ENCODE peak calls at places on chromosomes 11 and 22, in four cellular contexts. L, F, D and C are unnamed samples.

GRCh38 chr11:78419327-78419726 is 1.7 kb upstream of the GAB2 start:
- DNase-seq in L (peak), F (peak), D (peak), C (no peak)

GRCh38 chr11:64152841-64153691 is 12.8 kb downstream of the MACROD1 start:
- DNase-seq in L (peak), F (peak), D (peak), C (peak)

GRCh38 chr22:27124336-27125023 is 467.1 kb downstream of the MIAT start:
- DNase-seq in L (no peak), F (no peak), D (no peak), C (no peak)

GRCh38 chr11:128251140-128251539 is 336.2 kb downstream of the ETS1 start:
- DNase-seq in L (no peak), F (no peak), D (peak), C (no peak)

GRCh38 chr11:112625816-112626215 is 335.4 kb upstream of the NCAM1 start:
- DNase-seq in L (no peak), F (no peak), D (no peak), C (no peak)

GRCh38 chr11:131425285-131425684 is 54.9 kb downstream of the NTM start:
- DNase-seq in L (no peak), F (no peak), D (no peak), C (no peak)

GRCh38 chr11:67301313-67301921 is 1.9 kb upstream of the SSH3 start:
- DNase-seq in L (peak), F (no peak), D (no peak), C (no peak)

GRCh38 chr11:117884994-117885393 is 8.5 kb upstream of the FXYD6 start:
- DNase-seq in L (no peak), F (peak), D (peak), C (no peak)

GRCh38 chr11:57100638-57101312 is 81.0 kb upstream of the LRRC55 start:
- DNase-seq in L (no peak), F (no peak), D (no peak), C (no peak)

GRCh38 chr11:1534682-1535081 is 37.4 kb downstream of the DUSP8 start:
- DNase-seq in L (no peak), F (no peak), D (no peak), C (no peak)

GRCh38 chr22:30754971-30755759 is 60.5 kb downstream of the OSBP2 start:
- DNase-seq in L (peak), F (peak), D (peak), C (peak)

GRCh38 chr22:46070722-46071450 is 79.4 kb upstream of the PPARA start:
- DNase-seq in L (peak), F (peak), D (peak), C (peak)

GRCh38 chr22:35598396-35598710 is 18.8 kb downstream of the MB start:
- DNase-seq in L (no peak), F (no peak), D (no peak), C (no peak)

GRCh38 chr11:109791337-109791736 is 301.9 kb upstream of the ZC3H12C start:
- DNase-seq in L (no peak), F (no peak), D (no peak), C (no peak)

GRCh38 chr22:47134222-47134621 is 371.8 kb downstream of the TBC1D22A start:
- DNase-seq in L (no peak), F (no peak), D (no peak), C (no peak)

GRCh38 chr11:111414267-111414931 is 35.3 kb upstream of the POU2AF1 start:
- DNase-seq in L (no peak), F (no peak), D (no peak), C (peak)

GRCh38 chr11:125916683-125917337 is 12.5 kb downstream of the DDX25 start:
- DNase-seq in L (no peak), F (no peak), D (no peak), C (no peak)

GRCh38 chr22:36355362-36355761 is 32.4 kb downstream of the MYH9 start:
- DNase-seq in L (no peak), F (no peak), D (no peak), C (peak)

GRCh38 chr11:117384045-117384444 is 56.4 kb downstream of the CEP164 start:
- DNase-seq in L (no peak), F (peak), D (peak), C (no peak)

GRCh38 chr22:46596032-46596441 is 24.1 kb upstream of the GRAMD4 start:
- DNase-seq in L (no peak), F (no peak), D (peak), C (no peak)

GRCh38 chr11:28767574-28767973 is 659.4 kb downstream of the METTL15 start:
- DNase-seq in L (no peak), F (no peak), D (peak), C (no peak)

GRCh38 chr22:47286590-47286989 is 524.1 kb downstream of the TBC1D22A start:
- DNase-seq in L (no peak), F (no peak), D (no peak), C (no peak)

GRCh38 chr11:2444301-2445106 is at the start of the genes KCNQ1 and TRPM5:
- DNase-seq in L (peak), F (no peak), D (no peak), C (peak)

GRCh38 chr11:31542862-31543261 is 33.3 kb downstream of the ELP4 start:
- DNase-seq in L (no peak), F (no peak), D (no peak), C (no peak)

GRCh38 chr11:2987881-2988280 is 4.2 kb downstream of the NAP1L4 start:
- DNase-seq in L (no peak), F (no peak), D (no peak), C (peak)

GRCh38 chr11:67311051-67311555 is 7.8 kb downstream of the SSH3 start:
- DNase-seq in L (no peak), F (no peak), D (no peak), C (no peak)

GRCh38 chr11:106695506-106695905 is 322.8 kb downstream of the GUCY1A2 start:
- DNase-seq in L (no peak), F (peak), D (peak), C (no peak)

GRCh38 chr11:16812274-16812673 is 73.8 kb downstream of the C11orf58 start:
- DNase-seq in L (no peak), F (no peak), D (no peak), C (no peak)

GRCh38 chr11:132914600-132914999 is 617.7 kb downstream of the OPCML start:
- DNase-seq in L (no peak), F (no peak), D (no peak), C (no peak)

GRCh38 chr11:1667906-1668305 is 29.1 kb upstream of the KRTAP5-6 start:
- DNase-seq in L (no peak), F (no peak), D (no peak), C (no peak)

GRCh38 chr22:38353142-38353629 is 36.0 kb upstream of the CSNK1E start:
- DNase-seq in L (peak), F (peak), D (peak), C (peak)

GRCh38 chr11:12085371-12086251 is 24.8 kb upstream of the MICAL2 start:
- DNase-seq in L (no peak), F (no peak), D (peak), C (no peak)
- H3K27ac ChIP-seq in L (peak), F (peak), D (peak), C (no peak)

GRCh38 chr11:122559734-122560382 is 95.7 kb upstream of the UBASH3B start:
- DNase-seq in L (no peak), F (no peak), D (no peak), C (no peak)

DNA sequence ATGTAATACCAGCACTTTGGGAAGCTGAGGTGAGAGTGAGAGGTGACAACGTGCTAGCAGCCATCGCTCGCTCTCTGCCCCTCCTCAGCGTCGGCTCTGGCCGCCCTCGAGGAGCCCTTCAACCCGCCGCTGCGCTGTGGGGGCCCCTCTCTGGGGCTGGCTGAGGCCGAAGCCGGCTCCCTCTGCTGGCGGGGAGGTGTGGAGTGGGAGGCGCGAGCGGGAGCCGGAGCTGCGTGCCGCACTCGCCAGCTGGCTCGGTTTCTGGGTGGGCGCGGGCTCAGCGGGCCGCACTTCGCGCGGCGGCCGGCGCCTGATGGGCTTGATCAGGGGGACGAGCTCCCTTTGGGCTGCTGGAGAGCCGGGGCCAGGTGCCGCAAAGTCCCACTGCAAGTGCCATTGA is 98.9 kb upstream of the UBASH3B start:
- DNase-seq in L (no peak), F (no peak), D (no peak), C (peak)
- H3K4me3 ChIP-seq in L (peak), F (no peak), D (peak), C (peak)

GRCh38 chr11:46445192-46445591 is 53.6 kb upstream of the CHRM4 start:
- DNase-seq in L (no peak), F (no peak), D (no peak), C (no peak)

GRCh38 chr11:46446343-46446751 is 54.8 kb upstream of the CHRM4 start:
- DNase-seq in L (no peak), F (no peak), D (peak), C (no peak)

GRCh38 chr11:46447544-46447943 is 56.0 kb upstream of the CHRM4 start:
- DNase-seq in L (no peak), F (no peak), D (no peak), C (no peak)

GRCh38 chr11:46444305-46444704 is 52.7 kb upstream of the CHRM4 start:
- DNase-seq in L (no peak), F (no peak), D (no peak), C (no peak)

DNA sequence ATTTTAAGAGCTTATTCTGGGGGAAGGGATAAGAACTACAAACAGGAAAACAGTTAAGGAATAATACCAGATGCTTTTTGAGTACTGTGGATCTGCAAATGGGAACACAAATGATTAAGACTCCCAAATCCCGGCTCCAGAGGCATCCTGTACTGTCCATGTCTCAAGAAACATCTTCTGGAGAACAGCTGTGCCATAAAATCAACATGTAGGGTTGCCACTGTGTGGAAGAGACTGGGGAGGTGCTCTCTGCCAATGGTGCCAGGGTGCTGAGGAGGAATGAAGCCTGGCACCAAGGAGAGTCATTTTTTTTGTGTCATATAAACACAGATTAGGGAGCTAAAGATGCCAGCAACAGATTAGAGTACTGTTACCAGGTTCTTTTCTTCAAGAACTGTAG is 54.3 kb upstream of the CHRM4 start:
- DNase-seq in L (no peak), F (no peak), D (no peak), C (no peak)
- H3K27ac ChIP-seq in L (no peak), F (no peak), D (no peak), C (no peak)

GRCh38 chr22:20207277-20208025 is 56.6 kb upstream of the CCDC188 start:
- DNase-seq in L (no peak), F (no peak), D (no peak), C (no peak)
- H3K4me3 ChIP-seq in L (peak), F (peak), D (peak), C (peak)

DNA sequence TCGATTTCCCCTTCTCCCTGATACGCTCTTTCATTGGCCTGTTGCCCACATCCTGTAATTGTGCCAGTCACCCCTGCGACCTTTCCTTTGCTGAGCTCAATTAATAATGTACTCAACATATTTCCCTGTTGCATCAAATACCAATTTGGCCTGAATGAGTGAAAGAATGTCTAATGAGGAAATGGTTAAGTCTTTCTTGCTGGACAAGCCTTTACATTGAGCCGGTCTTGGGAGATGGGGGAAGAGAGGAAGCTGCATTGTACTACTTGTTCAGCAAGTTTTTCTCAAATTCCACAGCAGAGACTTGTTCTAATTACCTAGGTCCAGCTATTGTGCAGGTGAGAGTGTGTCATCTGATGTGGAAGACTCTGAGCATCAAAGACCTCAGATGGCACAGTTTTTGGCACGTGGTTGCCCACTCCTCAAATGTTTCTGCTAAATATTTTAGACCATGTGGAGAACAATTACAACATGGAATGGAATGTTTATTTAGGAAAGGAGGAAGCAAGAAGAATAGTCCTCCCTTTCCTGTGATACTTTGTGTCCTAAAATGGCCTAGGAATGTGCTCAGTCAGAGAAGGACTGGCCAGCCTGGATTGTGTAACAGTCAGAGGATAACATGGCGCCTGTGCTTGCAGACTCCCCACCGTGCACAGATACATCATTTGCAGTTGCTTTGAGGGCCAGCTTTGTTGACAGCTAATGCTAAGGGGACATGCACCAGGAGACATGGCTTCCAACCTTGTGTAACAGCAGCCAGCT is 129.5 kb upstream of the E2F8 start:
- DNase-seq in L (no peak), F (no peak), D (peak), C (no peak)
- H3K27ac ChIP-seq in L (peak), F (no peak), D (no peak), C (no peak)